ENCODE peak calls at places on chromosomes 2 and 18, in eight cellular contexts. K is adrenal gland, O is ovary, T is uterus, M is HCT116, N is heart left ventricle, C is K562, D is IMR-90. P is an unnamed sample.
A peak's percentile ranks its signal among the peaks of the same experiment; 100 is the strongest.

GRCh38 chr2:128986026-128986720 is 667.5 kb upstream of the HS6ST1 start:
- DNase-seq in K (no peak), O (no peak), T (no peak), M (no peak), N (no peak), C (no peak), D (no peak), P (no peak)

GRCh38 chr2:47227532-47228166 is 72.5 kb upstream of the STPG4 start:
- DNase-seq in K (no peak), O (no peak), T (no peak), M (no peak), N (no peak), C (peak; percentile 65), D (no peak), P (no peak)

GRCh38 chr2:33354981-33355380 is 121.5 kb upstream of the RASGRP3 start:
- DNase-seq in K (no peak), O (no peak), T (no peak), M (no peak), N (no peak), C (no peak), D (peak; percentile 90), P (no peak)

GRCh38 chr2:187453078-187453641 is 5.1 kb upstream of the CALCRL start:
- DNase-seq in K (no peak), O (no peak), T (no peak), M (peak; percentile 29), N (no peak), C (peak; percentile 41), D (peak; percentile 13), P (no peak)

GRCh38 chr2:96527052-96527964 is 9.2 kb upstream of the ARID5A start:
- DNase-seq in K (no peak), O (peak; percentile 73), T (peak; percentile 69), M (no peak), N (no peak), C (no peak), D (peak; percentile 18), P (no peak)

GRCh38 chr2:161586517-161587167 is 37.6 kb upstream of the SLC4A10 start:
- DNase-seq in K (no peak), O (no peak), T (no peak), M (peak; percentile 23), N (no peak), C (peak; percentile 16), D (peak; percentile 25), P (no peak)

GRCh38 chr2:161992526-161992925 is 81.5 kb downstream of the DPP4 start:
- DNase-seq in K (no peak), O (no peak), T (no peak), M (no peak), N (no peak), C (no peak), D (no peak), P (no peak)

GRCh38 chr2:168138369-168138768 is 109.0 kb downstream of the STK39 start:
- DNase-seq in K (no peak), O (no peak), T (no peak), M (no peak), N (peak; percentile 40), C (no peak), D (no peak), P (no peak)

GRCh38 chr2:172859821-172860707 is 124.4 kb downstream of the RAPGEF4 start:
- DNase-seq in K (no peak), O (no peak), T (no peak), M (no peak), N (no peak), C (no peak), D (no peak), P (no peak)

GRCh38 chr2:145006957-145007672 is 487.2 kb upstream of the ZEB2 start:
- DNase-seq in K (no peak), O (no peak), T (peak; percentile 22), M (no peak), N (peak; percentile 42), C (no peak), D (peak; percentile 98), P (no peak)

GRCh38 chr2:122663737-122664136 is 908.3 kb downstream of the TSN start:
- DNase-seq in K (no peak), O (no peak), T (no peak), M (no peak), N (no peak), C (no peak), D (no peak), P (no peak)

GRCh38 chr2:171712051-171712450 is 24.8 kb downstream of the DYNC1I2 start:
- DNase-seq in K (no peak), O (no peak), T (no peak), M (no peak), N (no peak), C (no peak), D (peak; percentile 92), P (no peak)
- H3K4me1 ChIP-seq in K (no peaks in the 10 kb centered on the region), O (no peaks in the 10 kb centered on the region), T (no peaks in the 10 kb centered on the region), M (peaks cover 14% of the 10 kb centered on the region), N (peaks cover 2% of the 10 kb centered on the region), C (no peaks in the 10 kb centered on the region), D (peaks cover 1% of the 10 kb centered on the region), P (no peaks in the 10 kb centered on the region)

GRCh38 chr2:216057688-216058193 is 23.9 kb downstream of the PECR start:
- DNase-seq in K (no peak), O (no peak), T (no peak), M (peak; percentile 13), N (no peak), C (no peak), D (peak; percentile 70), P (peak; percentile 64)
- TF ChIP-seq POLR2A in K (no peak), O (no peak), T (no peak), M (no peak), N (no peak), C (no peak), D (no peak), P (peak; percentile 13)

DNA sequence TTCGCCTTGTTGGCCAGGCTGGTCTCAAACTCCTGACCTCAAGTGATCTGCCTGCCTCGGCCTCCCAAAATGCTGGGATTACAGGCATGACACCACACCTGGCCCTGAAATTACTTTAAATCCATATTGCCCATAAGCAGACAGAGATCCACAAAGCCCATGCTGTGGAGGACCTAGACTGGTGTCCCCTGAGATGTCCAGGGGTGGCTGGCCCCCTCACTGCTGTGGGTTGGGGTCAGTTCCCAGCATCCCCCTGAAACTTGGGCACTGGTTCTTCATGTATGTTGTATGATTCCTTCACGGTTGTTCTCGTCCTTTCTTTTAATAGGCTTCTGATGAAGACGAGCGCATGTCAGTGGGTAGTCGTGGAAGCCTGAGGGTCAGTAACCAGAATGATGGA is 78.1 kb upstream of the RBM44 start:
- DNase-seq in K (no peak), O (no peak), T (no peak), M (no peak), N (no peak), C (no peak), D (no peak), P (no peak)
- H3K4me1 ChIP-seq in K (peaks cover 10% of the 10 kb centered on the region), O (peaks cover 2% of the 10 kb centered on the region), T (peaks cover 4% of the 10 kb centered on the region), M (peaks cover 18% of the 10 kb centered on the region), N (peaks cover 65% of the 10 kb centered on the region), C (peaks cover 3% of the 10 kb centered on the region), D (peaks cover 22% of the 10 kb centered on the region), P (no peaks in the 10 kb centered on the region)

DNA sequence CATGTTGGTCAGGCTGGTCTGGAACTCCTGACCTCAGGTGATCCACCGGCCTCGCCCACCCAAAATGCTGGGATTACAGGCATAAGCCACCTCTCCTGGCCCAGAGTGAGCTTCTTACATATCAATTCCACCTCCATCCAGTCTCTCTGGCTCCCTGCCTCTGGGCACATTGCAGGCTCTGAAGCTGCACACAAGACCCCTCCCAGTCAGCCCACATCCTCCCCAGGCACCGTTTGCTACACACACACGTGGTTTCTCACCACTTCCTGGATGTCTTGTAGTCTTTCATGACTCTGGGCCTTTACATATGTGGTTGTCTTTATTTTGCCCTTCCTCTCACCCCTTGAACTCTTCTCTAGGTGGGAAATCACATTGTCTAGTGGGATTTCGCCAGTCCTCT is 64.0 kb upstream of the CABLES1 start:
- DNase-seq in K (peak; percentile 34), O (no peak), T (no peak), M (no peak), N (peak; percentile 37), C (no peak), D (peak; percentile 72), P (peak; percentile 93)
- TF ChIP-seq POLR2A in K (no peak), O (no peak), T (no peak), M (no peak), N (no peak), C (no peak), D (no peak), P (no peak)

P was measured in Peyer's patch.